ENCODE peak calls at places on chromosome 6, in seven cellular contexts. N, U, S, I, A, O and G are unnamed samples.

GRCh38 chr6:158086054-158086705 is 81.9 kb downstream of the SERAC1 start:
- DNase-seq in N (peak), U (no peak), S (no peak), I (no peak), A (no peak), O (no peak), G (no peak)

GRCh38 chr6:100592929-100593328 is 128.2 kb upstream of the SIM1 start:
- DNase-seq in N (no peak), U (no peak), S (no peak), I (no peak), A (no peak), O (peak), G (no peak)

GRCh38 chr6:140708386-140708785 is 1333.9 kb upstream of the CITED2 start:
- DNase-seq in N (no peak), U (no peak), S (no peak), I (no peak), A (no peak), O (no peak), G (no peak)

GRCh38 chr6:34319471-34319885 is 70.7 kb upstream of the SMIM29 start:
- DNase-seq in N (no peak), U (no peak), S (no peak), I (no peak), A (no peak), O (no peak), G (no peak)

GRCh38 chr6:4153514-4153985 is 18.2 kb upstream of the ECI2 start:
- DNase-seq in N (no peak), U (no peak), S (no peak), I (no peak), A (no peak), O (no peak), G (no peak)

GRCh38 chr6:6890400-6890858 is 217.3 kb upstream of the RREB1 start:
- DNase-seq in N (peak), U (peak), S (peak), I (no peak), A (no peak), O (no peak), G (peak)

GRCh38 chr6:160394654-160395035 is 46.5 kb downstream of the SLC22A3 start:
- DNase-seq in N (no peak), U (no peak), S (no peak), I (no peak), A (no peak), O (no peak), G (no peak)

GRCh38 chr6:3409699-3410384 is 47.0 kb downstream of the SLC22A23 start:
- DNase-seq in N (no peak), U (no peak), S (peak), I (no peak), A (no peak), O (no peak), G (no peak)

GRCh38 chr6:11064836-11065235 is 20.7 kb upstream of the ELOVL2 start:
- DNase-seq in N (peak), U (no peak), S (no peak), I (no peak), A (peak), O (no peak), G (no peak)

GRCh38 chr6:148791372-148791771 is 44.5 kb downstream of the UST start:
- DNase-seq in N (no peak), U (no peak), S (no peak), I (no peak), A (no peak), O (no peak), G (no peak)

GRCh38 chr6:110528051-110528929 is 51.9 kb upstream of the SLC22A16 start:
- DNase-seq in N (peak), U (no peak), S (peak), I (peak), A (no peak), O (peak), G (no peak)

GRCh38 chr6:81308577-81309279 is 443.8 kb downstream of the TENT5A start:
- DNase-seq in N (no peak), U (no peak), S (no peak), I (no peak), A (no peak), O (no peak), G (no peak)

GRCh38 chr6:28335564-28336283 is at the start of gene ZSCAN31:
- DNase-seq in N (peak), U (peak), S (peak), I (peak), A (peak), O (no peak), G (peak)

GRCh38 chr6:99432877-99433276 is 7.8 kb upstream of the PNISR start:
- DNase-seq in N (no peak), U (no peak), S (no peak), I (no peak), A (no peak), O (no peak), G (no peak)

GRCh38 chr6:27124252-27124657 is 123.2 kb upstream of the PRSS16 start:
- DNase-seq in N (no peak), U (no peak), S (no peak), I (no peak), A (no peak), O (no peak), G (no peak)

GRCh38 chr6:26554669-26555504 is 16.7 kb downstream of the HMGN4 start:
- DNase-seq in N (peak), U (no peak), S (peak), I (no peak), A (no peak), O (peak), G (peak)

GRCh38 chr6:53982361-53983050 is 128.7 kb upstream of the MLIP start:
- DNase-seq in N (peak), U (no peak), S (no peak), I (no peak), A (no peak), O (no peak), G (no peak)

GRCh38 chr6:132392792-132393191 is 8.5 kb downstream of the MOXD1 start:
- DNase-seq in N (no peak), U (no peak), S (no peak), I (no peak), A (no peak), O (no peak), G (no peak)

GRCh38 chr6:155402656-155403304 is 52.9 kb downstream of the NOX3 start:
- DNase-seq in N (no peak), U (no peak), S (no peak), I (no peak), A (no peak), O (no peak), G (no peak)

GRCh38 chr6:168837231-168837903 is 396.4 kb downstream of the SMOC2 start:
- DNase-seq in N (no peak), U (no peak), S (no peak), I (no peak), A (no peak), O (no peak), G (no peak)

GRCh38 chr6:51613558-51613957 is 473.9 kb downstream of the PKHD1 start:
- DNase-seq in N (no peak), U (no peak), S (no peak), I (no peak), A (no peak), O (peak), G (no peak)

GRCh38 chr6:102582569-102582968 is 1189.1 kb downstream of the GRIK2 start:
- DNase-seq in N (no peak), U (no peak), S (no peak), I (no peak), A (no peak), O (no peak), G (no peak)

GRCh38 chr6:84204011-84204410 is 23.4 kb downstream of the CEP162 start:
- DNase-seq in N (no peak), U (no peak), S (no peak), I (no peak), A (no peak), O (no peak), G (no peak)

GRCh38 chr6:104558746-104559145 is 301.0 kb downstream of the HACE1 start:
- DNase-seq in N (peak), U (no peak), S (no peak), I (no peak), A (no peak), O (no peak), G (no peak)

GRCh38 chr6:41756354-41756753 is 9.2 kb upstream of the PGC start:
- DNase-seq in N (no peak), U (no peak), S (no peak), I (no peak), A (no peak), O (no peak), G (no peak)

GRCh38 chr6:149223120-149223775 is 94.3 kb upstream of the TAB2 start:
- DNase-seq in N (no peak), U (no peak), S (no peak), I (no peak), A (no peak), O (no peak), G (no peak)

GRCh38 chr6:26224940-26225847 is 138.0 kb downstream of the HFE start:
- DNase-seq in N (peak), U (no peak), S (no peak), I (no peak), A (no peak), O (no peak), G (no peak)

GRCh38 chr6:44004625-44005506 is 122.4 kb downstream of the MRPL14 start:
- DNase-seq in N (peak), U (no peak), S (no peak), I (no peak), A (no peak), O (peak), G (peak)

GRCh38 chr6:7204726-7205125 is 97.0 kb downstream of the RREB1 start:
- DNase-seq in N (peak), U (no peak), S (no peak), I (no peak), A (no peak), O (no peak), G (no peak)

GRCh38 chr6:158185729-158186456 is 17.7 kb downstream of the GTF2H5 start:
- DNase-seq in N (peak), U (no peak), S (no peak), I (no peak), A (no peak), O (no peak), G (no peak)

GRCh38 chr6:44057931-44058616 is 69.2 kb downstream of the MRPL14 start:
- DNase-seq in N (peak), U (no peak), S (no peak), I (no peak), A (no peak), O (no peak), G (no peak)

GRCh38 chr6:44043479-44044153 is 83.6 kb downstream of the MRPL14 start:
- DNase-seq in N (no peak), U (peak), S (no peak), I (no peak), A (no peak), O (no peak), G (peak)

GRCh38 chr6:106572875-106573575 is 56.3 kb downstream of the RTN4IP1 start:
- DNase-seq in N (no peak), U (no peak), S (no peak), I (no peak), A (no peak), O (no peak), G (no peak)

GRCh38 chr6:138389551-138389950 is 11.8 kb downstream of the SMIM28 start:
- DNase-seq in N (no peak), U (no peak), S (no peak), I (no peak), A (no peak), O (no peak), G (no peak)

GRCh38 chr6:24458937-24459336 is 30.4 kb downstream of the GPLD1 start:
- DNase-seq in N (no peak), U (no peak), S (no peak), I (no peak), A (no peak), O (no peak), G (no peak)

GRCh38 chr6:151808331-151809241 is 1.1 kb downstream of the ESR1 start:
- DNase-seq in N (peak), U (no peak), S (no peak), I (no peak), A (no peak), O (peak), G (no peak)